ENCODE peak calls at places on chromosome 2, in four cellular contexts. B is WTC11, D is GM12878, V is K562. U is an unnamed sample.

GRCh38 chr2:51103205-51103604 is 71.3 kb upstream of the NRXN1 start:
- DNase-seq in B (peak), D (no peak), V (no peak), U (peak)

GRCh38 chr2:129755786-129756185 is 223.7 kb upstream of the RAB6C start:
- DNase-seq in B (no peak), D (no peak), V (no peak), U (no peak)

GRCh38 chr2:38269421-38269820 is 107.7 kb downstream of the ATL2 start:
- DNase-seq in B (no peak), D (no peak), V (no peak), U (no peak)

GRCh38 chr2:1055014-1055595 is 104.5 kb downstream of the SNTG2 start:
- DNase-seq in B (no peak), D (no peak), V (no peak), U (no peak)

GRCh38 chr2:124607679-124608078 is 582.6 kb downstream of the CNTNAP5 start:
- DNase-seq in B (no peak), D (no peak), V (no peak), U (peak)

GRCh38 chr2:171210864-171211431 is 50.3 kb upstream of the TLK1 start:
- DNase-seq in B (no peak), D (peak), V (no peak), U (no peak)

GRCh38 chr2:219099319-219099718 is 38.6 kb upstream of the IHH start:
- DNase-seq in B (no peak), D (no peak), V (no peak), U (no peak)

GRCh38 chr2:12701786-12702660 is 14.7 kb upstream of the TRIB2 start:
- DNase-seq in B (no peak), D (no peak), V (no peak), U (no peak)

DNA sequence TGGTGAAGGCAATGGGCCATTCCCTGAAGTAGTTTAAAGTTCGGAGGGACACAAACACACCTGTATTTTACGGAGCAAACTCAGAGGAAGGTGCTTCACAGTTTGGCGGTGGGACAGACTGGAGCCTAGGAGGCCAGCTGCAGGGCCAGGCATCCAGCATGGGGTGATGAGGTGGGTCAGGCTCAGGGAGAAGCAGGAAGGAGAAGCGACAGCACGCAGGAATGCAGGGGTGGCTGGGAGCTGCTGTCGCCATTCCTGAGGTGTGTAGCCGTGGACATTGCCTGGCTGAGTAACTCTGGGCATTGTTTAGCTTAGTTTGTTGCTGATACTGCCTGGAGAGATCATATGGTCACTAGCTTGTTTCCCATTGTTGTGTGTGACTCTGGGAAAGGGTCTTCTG is 35.8 kb upstream of the METTL21A start:
- DNase-seq in B (no peak), D (no peak), V (no peak), U (peak)
- TF ChIP-seq MAX in B (no peak), D (no peak), V (no peak), U (peak)

GRCh38 chr2:238225911-238226697 is 13.7 kb downstream of the HES6 start:
- DNase-seq in B (no peak), D (no peak), V (no peak), U (no peak)
- TF ChIP-seq CBFB in B (no peak), D (no peak), V (no peak), U (no peak)

GRCh38 chr2:189086710-189087109 is 92.9 kb downstream of the COL5A2 start:
- DNase-seq in B (no peak), D (no peak), V (no peak), U (no peak)
- TF ChIP-seq MAX in B (no peak), D (no peak), V (no peak), U (no peak)

DNA sequence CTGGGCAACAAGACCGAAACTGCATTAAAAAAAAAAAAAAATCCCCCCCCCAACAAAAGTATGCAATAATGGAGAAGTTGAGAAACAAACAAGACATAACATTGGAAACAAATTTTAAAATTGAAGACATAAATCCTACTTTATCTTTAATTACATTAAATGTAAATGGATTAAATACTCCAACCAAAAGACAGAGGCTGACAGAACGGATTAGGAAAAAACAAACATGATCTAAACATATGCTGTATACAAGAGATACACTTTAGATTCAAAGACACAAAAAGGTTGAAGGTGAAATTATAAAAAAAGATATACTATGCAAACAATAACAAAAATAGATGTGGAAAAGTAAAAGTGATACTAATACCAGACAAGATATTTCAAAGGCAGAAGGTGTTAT is 350.8 kb upstream of the RGPD4 start:
- DNase-seq in B (no peak), D (no peak), V (no peak), U (no peak)
- TF ChIP-seq CBFB in B (no peak), D (no peak), V (no peak), U (no peak)

GRCh38 chr2:235564884-235565530 is 71.2 kb downstream of the AGAP1 start:
- DNase-seq in B (no peak), D (no peak), V (no peak), U (no peak)
- TF ChIP-seq MAX in B (no peak), D (no peak), V (no peak), U (no peak)

GRCh38 chr2:7517851-7518250 is 600.6 kb downstream of the RNF144A start:
- DNase-seq in B (no peak), D (no peak), V (no peak), U (no peak)
- TF ChIP-seq CBFB in B (no peak), D (no peak), V (no peak), U (no peak)

DNA sequence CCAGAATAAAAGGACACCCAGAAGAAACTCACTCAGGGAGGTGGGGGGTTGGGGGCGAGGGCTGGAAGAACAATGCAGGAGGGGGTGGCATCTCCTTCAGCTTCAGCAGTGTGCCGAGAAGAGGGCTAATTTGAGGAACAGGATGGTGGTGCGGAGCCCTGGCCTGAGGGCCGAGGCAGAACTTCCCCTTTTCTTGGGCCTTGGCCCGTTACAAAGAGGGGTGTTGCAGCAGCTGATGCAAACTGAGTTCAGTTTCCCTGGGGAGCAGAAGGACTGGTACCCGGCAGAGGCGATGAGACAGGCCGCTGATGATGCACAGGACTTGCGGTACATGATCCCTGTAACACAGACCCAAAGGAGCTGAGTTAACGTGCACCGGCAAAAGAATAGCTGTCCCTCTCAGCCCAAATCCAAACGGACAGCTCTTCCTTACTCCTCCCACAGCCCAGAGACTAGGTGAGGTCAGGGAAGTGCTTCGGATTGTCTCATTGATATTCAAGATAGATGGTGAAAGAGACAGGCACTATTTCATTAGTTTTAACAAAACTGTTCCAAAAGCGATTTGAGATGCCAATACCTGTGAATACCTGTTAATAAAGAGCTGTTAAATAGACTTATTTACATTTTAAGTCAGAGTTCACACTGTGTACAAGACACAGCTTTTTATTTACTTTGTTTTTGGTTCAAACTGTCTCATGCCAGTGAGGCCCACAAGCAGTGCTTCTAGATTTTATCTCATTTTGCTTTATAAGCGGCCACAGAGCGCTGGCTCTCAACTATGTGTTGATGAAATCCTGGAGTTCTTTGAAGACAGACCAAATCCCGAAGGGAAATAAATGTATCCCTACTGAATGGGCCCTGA is 23.8 kb downstream of the LYPD1 start:
- DNase-seq in B (no peak), D (no peak), V (no peak), U (no peak)
- TF ChIP-seq MAX in B (no peak), D (no peak), V (no peak), U (no peak)

GRCh38 chr2:76270356-76270755 is 559.6 kb upstream of the GCFC2 start:
- DNase-seq in B (no peak), D (no peak), V (no peak), U (no peak)

GRCh38 chr2:76274154-76274553 is 563.4 kb upstream of the GCFC2 start:
- DNase-seq in B (no peak), D (no peak), V (no peak), U (peak)

DNA sequence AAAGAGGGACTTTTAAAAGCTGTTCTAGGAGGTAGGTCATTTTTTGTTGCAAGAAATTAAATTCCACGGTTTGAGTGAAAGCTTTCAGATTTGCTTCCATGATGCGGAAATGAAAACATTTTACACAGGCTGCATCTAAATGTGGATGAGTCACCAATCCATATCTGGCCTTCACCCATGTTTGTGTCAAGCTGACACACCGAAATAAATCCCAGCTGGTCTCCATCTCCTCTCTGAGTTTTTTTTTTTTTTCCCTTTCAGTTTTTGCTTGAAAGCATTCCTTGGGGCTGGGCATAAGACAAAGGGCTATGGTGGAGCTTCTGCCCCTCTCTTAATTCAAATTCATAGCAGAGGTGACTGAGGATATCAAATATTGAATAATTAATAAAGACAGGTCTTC is 558.2 kb upstream of the GCFC2 start:
- DNase-seq in B (no peak), D (no peak), V (no peak), U (no peak)
- TF ChIP-seq CBFB in B (no peak), D (no peak), V (no peak), U (no peak)